ENCODE peak calls at places on chromosomes 1 and 21, in eight cellular contexts. One of them, this sample, is unnamed.

GRCh38 chr1:243325305-243325890 is 69.6 kb downstream of the SDCCAG8 start:
- DNase-seq in left ventricle myocardium inferior: no peak
- DNase-seq in fibroblast of pulmonary artery: peak
- DNase-seq in fibroblast of villous mesenchyme: peak
- DNase-seq in WERI-Rb-1: no peak
- DNase-seq in heart right ventricle: no peak
- DNase-seq in keratinocyte: peak
- DNase-seq in cardiac fibroblast: peak
- DNase-seq in this sample: peak

GRCh38 chr1:237031480-237031879 is 10.5 kb upstream of the RYR2 start:
- DNase-seq in left ventricle myocardium inferior: no peak
- DNase-seq in fibroblast of pulmonary artery: no peak
- DNase-seq in fibroblast of villous mesenchyme: peak
- DNase-seq in WERI-Rb-1: no peak
- DNase-seq in heart right ventricle: no peak
- DNase-seq in keratinocyte: no peak
- DNase-seq in cardiac fibroblast: no peak
- DNase-seq in this sample: no peak

GRCh38 chr1:55400560-55400959 is 185.4 kb upstream of the USP24 start:
- DNase-seq in left ventricle myocardium inferior: no peak
- DNase-seq in fibroblast of pulmonary artery: no peak
- DNase-seq in fibroblast of villous mesenchyme: peak
- DNase-seq in WERI-Rb-1: no peak
- DNase-seq in heart right ventricle: no peak
- DNase-seq in keratinocyte: no peak
- DNase-seq in cardiac fibroblast: no peak
- DNase-seq in this sample: no peak

GRCh38 chr1:36834586-36834985 is 199.7 kb downstream of the GRIK3 start:
- DNase-seq in left ventricle myocardium inferior: no peak
- DNase-seq in fibroblast of pulmonary artery: no peak
- DNase-seq in fibroblast of villous mesenchyme: no peak
- DNase-seq in WERI-Rb-1: no peak
- DNase-seq in heart right ventricle: no peak
- DNase-seq in keratinocyte: no peak
- DNase-seq in cardiac fibroblast: no peak
- DNase-seq in this sample: no peak

GRCh38 chr1:99527078-99527477 is 118.8 kb upstream of the PALMD start:
- DNase-seq in left ventricle myocardium inferior: no peak
- DNase-seq in fibroblast of pulmonary artery: peak
- DNase-seq in fibroblast of villous mesenchyme: peak
- DNase-seq in WERI-Rb-1: no peak
- DNase-seq in heart right ventricle: no peak
- DNase-seq in keratinocyte: no peak
- DNase-seq in cardiac fibroblast: peak
- DNase-seq in this sample: peak

GRCh38 chr1:233668725-233669294 is 54.9 kb downstream of the KCNK1 start:
- DNase-seq in left ventricle myocardium inferior: no peak
- DNase-seq in fibroblast of pulmonary artery: peak
- DNase-seq in fibroblast of villous mesenchyme: peak
- DNase-seq in WERI-Rb-1: no peak
- DNase-seq in heart right ventricle: no peak
- DNase-seq in keratinocyte: peak
- DNase-seq in cardiac fibroblast: peak
- DNase-seq in this sample: peak

GRCh38 chr1:169143984-169144383 is 37.5 kb downstream of the ATP1B1 start:
- DNase-seq in left ventricle myocardium inferior: no peak
- DNase-seq in fibroblast of pulmonary artery: no peak
- DNase-seq in fibroblast of villous mesenchyme: no peak
- DNase-seq in WERI-Rb-1: no peak
- DNase-seq in heart right ventricle: no peak
- DNase-seq in keratinocyte: no peak
- DNase-seq in cardiac fibroblast: no peak
- DNase-seq in this sample: no peak

GRCh38 chr1:153510984-153511410 is 24.8 kb downstream of the S100A6 start:
- DNase-seq in left ventricle myocardium inferior: peak
- DNase-seq in fibroblast of pulmonary artery: peak
- DNase-seq in fibroblast of villous mesenchyme: peak
- DNase-seq in WERI-Rb-1: peak
- DNase-seq in heart right ventricle: peak
- DNase-seq in keratinocyte: no peak
- DNase-seq in cardiac fibroblast: peak
- DNase-seq in this sample: peak

GRCh38 chr1:114353233-114353632 is 157.8 kb downstream of the TRIM33 start:
- DNase-seq in left ventricle myocardium inferior: peak
- DNase-seq in fibroblast of pulmonary artery: peak
- DNase-seq in fibroblast of villous mesenchyme: peak
- DNase-seq in WERI-Rb-1: peak
- DNase-seq in heart right ventricle: peak
- DNase-seq in keratinocyte: no peak
- DNase-seq in cardiac fibroblast: peak
- DNase-seq in this sample: peak

GRCh38 chr1:9018372-9018771 is 7.9 kb downstream of the SLC2A7 start:
- DNase-seq in left ventricle myocardium inferior: peak
- DNase-seq in fibroblast of pulmonary artery: peak
- DNase-seq in fibroblast of villous mesenchyme: no peak
- DNase-seq in WERI-Rb-1: no peak
- DNase-seq in heart right ventricle: no peak
- DNase-seq in keratinocyte: no peak
- DNase-seq in cardiac fibroblast: peak
- DNase-seq in this sample: no peak

GRCh38 chr1:39183503-39184353 is 20.8 kb upstream of the MACF1 start:
- DNase-seq in left ventricle myocardium inferior: no peak
- DNase-seq in fibroblast of pulmonary artery: peak
- DNase-seq in fibroblast of villous mesenchyme: peak
- DNase-seq in WERI-Rb-1: peak
- DNase-seq in heart right ventricle: no peak
- DNase-seq in keratinocyte: peak
- DNase-seq in cardiac fibroblast: peak
- DNase-seq in this sample: peak

GRCh38 chr1:114390361-114390760 is 120.6 kb downstream of the TRIM33 start:
- DNase-seq in left ventricle myocardium inferior: no peak
- DNase-seq in fibroblast of pulmonary artery: no peak
- DNase-seq in fibroblast of villous mesenchyme: no peak
- DNase-seq in WERI-Rb-1: no peak
- DNase-seq in heart right ventricle: no peak
- DNase-seq in keratinocyte: no peak
- DNase-seq in cardiac fibroblast: no peak
- DNase-seq in this sample: no peak

GRCh38 chr1:30719406-30720270 is 3.7 kb downstream of the MATN1 start:
- DNase-seq in left ventricle myocardium inferior: no peak
- DNase-seq in fibroblast of pulmonary artery: peak
- DNase-seq in fibroblast of villous mesenchyme: no peak
- DNase-seq in WERI-Rb-1: peak
- DNase-seq in heart right ventricle: no peak
- DNase-seq in keratinocyte: no peak
- DNase-seq in cardiac fibroblast: peak
- DNase-seq in this sample: peak

GRCh38 chr21:44370027-44370735 is 16.8 kb downstream of the TRPM2 start:
- DNase-seq in left ventricle myocardium inferior: no peak
- DNase-seq in fibroblast of pulmonary artery: peak
- DNase-seq in fibroblast of villous mesenchyme: peak
- DNase-seq in WERI-Rb-1: peak
- DNase-seq in heart right ventricle: no peak
- DNase-seq in keratinocyte: no peak
- DNase-seq in cardiac fibroblast: no peak
- DNase-seq in this sample: peak

GRCh38 chr1:221440658-221441057 is 301.2 kb downstream of the DUSP10 start:
- DNase-seq in left ventricle myocardium inferior: no peak
- DNase-seq in fibroblast of pulmonary artery: peak
- DNase-seq in fibroblast of villous mesenchyme: peak
- DNase-seq in WERI-Rb-1: no peak
- DNase-seq in heart right ventricle: no peak
- DNase-seq in keratinocyte: no peak
- DNase-seq in cardiac fibroblast: peak
- DNase-seq in this sample: peak

GRCh38 chr1:28642847-28643635 is at the start of gene TAF12:
- DNase-seq in left ventricle myocardium inferior: peak
- DNase-seq in fibroblast of pulmonary artery: peak
- DNase-seq in fibroblast of villous mesenchyme: peak
- DNase-seq in WERI-Rb-1: peak
- DNase-seq in heart right ventricle: peak
- DNase-seq in keratinocyte: peak
- DNase-seq in cardiac fibroblast: peak
- DNase-seq in this sample: peak

GRCh38 chr1:28646040-28646439 is 2.4 kb upstream of the RNU11 start:
- DNase-seq in left ventricle myocardium inferior: no peak
- DNase-seq in fibroblast of pulmonary artery: peak
- DNase-seq in fibroblast of villous mesenchyme: peak
- DNase-seq in WERI-Rb-1: no peak
- DNase-seq in heart right ventricle: no peak
- DNase-seq in keratinocyte: no peak
- DNase-seq in cardiac fibroblast: peak
- DNase-seq in this sample: no peak

GRCh38 chr1:28642056-28642846 is 616 bp downstream of the TAF12 start:
- DNase-seq in left ventricle myocardium inferior: no peak
- DNase-seq in fibroblast of pulmonary artery: no peak
- DNase-seq in fibroblast of villous mesenchyme: no peak
- DNase-seq in WERI-Rb-1: no peak
- DNase-seq in heart right ventricle: no peak
- DNase-seq in keratinocyte: no peak
- DNase-seq in cardiac fibroblast: peak
- DNase-seq in this sample: no peak

GRCh38 chr1:28640766-28641165 is 2.1 kb downstream of the TAF12 start:
- DNase-seq in left ventricle myocardium inferior: no peak
- DNase-seq in fibroblast of pulmonary artery: peak
- DNase-seq in fibroblast of villous mesenchyme: no peak
- DNase-seq in WERI-Rb-1: no peak
- DNase-seq in heart right ventricle: no peak
- DNase-seq in keratinocyte: no peak
- DNase-seq in cardiac fibroblast: peak
- DNase-seq in this sample: peak
- H3K4me3 ChIP-seq in left ventricle myocardium inferior: no peak
- H3K4me3 ChIP-seq in fibroblast of pulmonary artery: no peak
- H3K4me3 ChIP-seq in fibroblast of villous mesenchyme: no peak
- H3K4me3 ChIP-seq in WERI-Rb-1: no peak
- H3K4me3 ChIP-seq in heart right ventricle: no peak
- H3K4me3 ChIP-seq in keratinocyte: no peak
- H3K4me3 ChIP-seq in cardiac fibroblast: no peak
- H3K4me3 ChIP-seq in this sample: no peak

GRCh38 chr21:42362198-42362597 is 4.1 kb downstream of the TFF1 start:
- DNase-seq in left ventricle myocardium inferior: no peak
- DNase-seq in fibroblast of pulmonary artery: no peak
- DNase-seq in fibroblast of villous mesenchyme: no peak
- DNase-seq in WERI-Rb-1: no peak
- DNase-seq in heart right ventricle: no peak
- DNase-seq in keratinocyte: no peak
- DNase-seq in cardiac fibroblast: no peak
- DNase-seq in this sample: no peak

GRCh38 chr21:42361286-42361685 is 5.0 kb downstream of the TFF1 start:
- DNase-seq in left ventricle myocardium inferior: no peak
- DNase-seq in fibroblast of pulmonary artery: no peak
- DNase-seq in fibroblast of villous mesenchyme: no peak
- DNase-seq in WERI-Rb-1: peak
- DNase-seq in heart right ventricle: no peak
- DNase-seq in keratinocyte: no peak
- DNase-seq in cardiac fibroblast: no peak
- DNase-seq in this sample: no peak

GRCh38 chr21:42362700-42363099 is 3.6 kb downstream of the TFF1 start:
- DNase-seq in left ventricle myocardium inferior: no peak
- DNase-seq in fibroblast of pulmonary artery: no peak
- DNase-seq in fibroblast of villous mesenchyme: no peak
- DNase-seq in WERI-Rb-1: no peak
- DNase-seq in heart right ventricle: no peak
- DNase-seq in keratinocyte: no peak
- DNase-seq in cardiac fibroblast: no peak
- DNase-seq in this sample: no peak

GRCh38 chr21:42364304-42364865 is 1.9 kb downstream of the TFF1 start:
- DNase-seq in left ventricle myocardium inferior: no peak
- DNase-seq in fibroblast of pulmonary artery: no peak
- DNase-seq in fibroblast of villous mesenchyme: no peak
- DNase-seq in WERI-Rb-1: peak
- DNase-seq in heart right ventricle: no peak
- DNase-seq in keratinocyte: no peak
- DNase-seq in cardiac fibroblast: no peak
- DNase-seq in this sample: no peak

GRCh38 chr21:42363331-42363730 is 3.0 kb downstream of the TFF1 start:
- DNase-seq in left ventricle myocardium inferior: no peak
- DNase-seq in fibroblast of pulmonary artery: no peak
- DNase-seq in fibroblast of villous mesenchyme: no peak
- DNase-seq in WERI-Rb-1: no peak
- DNase-seq in heart right ventricle: no peak
- DNase-seq in keratinocyte: no peak
- DNase-seq in cardiac fibroblast: no peak
- DNase-seq in this sample: no peak
- TF ChIP-seq CTCF in left ventricle myocardium inferior: no peak
- TF ChIP-seq CTCF in fibroblast of pulmonary artery: no peak
- TF ChIP-seq CTCF in fibroblast of villous mesenchyme: no peak
- TF ChIP-seq CTCF in WERI-Rb-1: no peak
- TF ChIP-seq CTCF in heart right ventricle: no peak
- TF ChIP-seq CTCF in keratinocyte: no peak
- TF ChIP-seq CTCF in cardiac fibroblast: no peak
- TF ChIP-seq CTCF in this sample: no peak

DNA sequence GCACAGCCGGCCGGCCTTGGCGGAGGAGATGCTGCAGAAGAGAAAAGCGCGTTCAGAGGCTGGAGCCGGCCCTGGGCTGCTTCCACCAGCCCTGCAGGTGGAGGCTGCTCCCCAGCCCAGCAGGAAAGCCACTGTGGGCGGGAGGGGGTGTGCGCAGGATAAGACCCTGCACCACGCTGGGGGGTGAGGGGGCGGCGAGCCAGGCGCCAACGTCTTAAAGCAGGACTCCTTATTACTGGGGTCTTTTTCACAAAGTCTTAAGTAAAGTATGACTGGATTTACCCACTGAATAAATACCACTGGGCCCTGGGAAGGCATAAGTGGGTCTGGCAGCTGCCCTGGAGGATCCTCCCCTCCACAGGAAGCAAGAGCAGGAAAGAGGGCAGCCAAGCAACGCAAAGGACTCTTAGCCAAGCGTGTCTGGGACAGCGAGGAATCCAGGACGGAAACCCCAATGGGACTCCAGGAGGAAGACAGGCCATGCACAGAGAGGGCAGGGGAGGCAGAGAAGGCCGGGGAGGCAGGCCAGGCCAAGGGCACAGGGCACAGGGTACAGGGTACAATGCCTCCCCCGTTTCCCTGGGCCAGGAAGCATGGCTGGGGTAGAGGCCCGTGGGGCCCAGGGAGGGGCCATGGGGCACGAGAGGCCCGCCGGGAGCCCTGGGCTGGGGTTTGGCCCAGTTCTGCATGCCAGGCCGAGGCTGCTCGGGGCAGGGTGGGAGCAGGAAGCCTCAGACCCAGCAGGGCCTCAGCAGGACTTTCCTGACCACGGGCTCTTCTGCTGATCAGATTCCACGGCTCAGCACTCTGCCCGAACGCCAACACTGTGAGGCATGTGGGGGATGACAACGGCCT is 104.6 kb downstream of the NPHP4 start:
- DNase-seq in left ventricle myocardium inferior: no peak
- DNase-seq in fibroblast of pulmonary artery: no peak
- DNase-seq in fibroblast of villous mesenchyme: no peak
- DNase-seq in WERI-Rb-1: no peak
- DNase-seq in heart right ventricle: no peak
- DNase-seq in keratinocyte: no peak
- DNase-seq in cardiac fibroblast: no peak
- DNase-seq in this sample: no peak
- H3K4me3 ChIP-seq in left ventricle myocardium inferior: no peak
- H3K4me3 ChIP-seq in fibroblast of pulmonary artery: no peak
- H3K4me3 ChIP-seq in fibroblast of villous mesenchyme: no peak
- H3K4me3 ChIP-seq in WERI-Rb-1: no peak
- H3K4me3 ChIP-seq in heart right ventricle: no peak
- H3K4me3 ChIP-seq in keratinocyte: no peak
- H3K4me3 ChIP-seq in cardiac fibroblast: no peak
- H3K4me3 ChIP-seq in this sample: no peak

GRCh38 chr1:81781749-81782148 is 19.0 kb upstream of the ADGRL2 start:
- DNase-seq in left ventricle myocardium inferior: no peak
- DNase-seq in fibroblast of pulmonary artery: no peak
- DNase-seq in fibroblast of villous mesenchyme: no peak
- DNase-seq in WERI-Rb-1: no peak
- DNase-seq in heart right ventricle: no peak
- DNase-seq in keratinocyte: no peak
- DNase-seq in cardiac fibroblast: no peak
- DNase-seq in this sample: no peak
- TF ChIP-seq CTCF in left ventricle myocardium inferior: no peak
- TF ChIP-seq CTCF in fibroblast of pulmonary artery: peak
- TF ChIP-seq CTCF in fibroblast of villous mesenchyme: no peak
- TF ChIP-seq CTCF in WERI-Rb-1: peak
- TF ChIP-seq CTCF in heart right ventricle: no peak
- TF ChIP-seq CTCF in keratinocyte: no peak
- TF ChIP-seq CTCF in cardiac fibroblast: no peak
- TF ChIP-seq CTCF in this sample: peak